ENCODE peak calls at places on chromosomes 7 and 10, in nine cellular contexts. B is fibroblast of lung; F is upper lobe of right lung; N is WTC11; H is left lung; I is neural crest cell; W is CD8-positive, alpha-beta T cell; S is suprapubic skin; Q is cardiac muscle cell. T is an unnamed sample.

GRCh38 chr10:61933857-61934559 is 32.5 kb downstream of the ARID5B start:
- DNase-seq in N (no peak), Q (no peak), F (no peak), S (no peak), W (no peak), H (no peak), B (no peak), I (no peak), T (no peak)

GRCh38 chr7:4753610-4754432 is 21.6 kb upstream of the AP5Z1 start:
- DNase-seq in N (peak), Q (peak), B (peak), W (peak), H (peak), S (no peak), I (peak), F (peak), T (peak)

GRCh38 chr10:122019414-122019975 is 30.5 kb downstream of the TACC2 start:
- DNase-seq in F (peak), N (peak), I (no peak), H (peak), B (no peak), Q (no peak), W (no peak), S (peak), T (peak)

GRCh38 chr10:100485841-100486495 is 23.2 kb downstream of the WNT8B start:
- DNase-seq in H (no peak), W (no peak), B (no peak), I (peak), Q (no peak), N (peak), S (no peak), F (no peak), T (no peak)

GRCh38 chr10:43313901-43314300 is 47.0 kb upstream of the RASGEF1A start:
- DNase-seq in N (no peak), Q (no peak), I (no peak), H (no peak), B (no peak), W (no peak), F (peak), S (no peak), T (no peak)

GRCh38 chr10:68330852-68331454 is 911 bp upstream of the HNRNPH3 start:
- DNase-seq in N (no peak), H (peak), F (no peak), I (no peak), B (peak), W (no peak), S (no peak), Q (peak), T (peak)

GRCh38 chr10:86048571-86048970 is 318.0 kb downstream of the GRID1 start:
- DNase-seq in I (no peak), H (no peak), Q (no peak), W (no peak), B (no peak), N (no peak), F (no peak), S (peak), T (no peak)

GRCh38 chr7:50359995-50360925 is 55.7 kb downstream of the IKZF1 start:
- DNase-seq in S (no peak), H (no peak), W (peak), F (no peak), Q (peak), I (no peak), N (no peak), B (no peak), T (no peak)

GRCh38 chr7:1555813-1556540 is at the start of gene TMEM184A:
- DNase-seq in N (peak), H (peak), W (peak), B (no peak), S (no peak), I (no peak), Q (no peak), F (peak), T (peak)

GRCh38 chr10:21517134-21517982 is 8.1 kb downstream of the SKIDA1 start:
- DNase-seq in B (peak), Q (peak), I (no peak), W (no peak), F (peak), H (no peak), N (peak), S (no peak), T (peak)

GRCh38 chr7:75814407-75814947 is 871 bp upstream of the CCL24 start:
- DNase-seq in Q (no peak), B (peak), N (no peak), W (no peak), I (no peak), S (no peak), H (no peak), F (no peak), T (no peak)

GRCh38 chr7:16484453-16485158 is 19.1 kb upstream of the SOSTDC1 start:
- DNase-seq in I (no peak), S (no peak), F (no peak), B (peak), N (no peak), Q (peak), H (no peak), W (no peak), T (peak)

GRCh38 chr7:157337316-157338149 is 729 bp downstream of the DNAJB6 start:
- DNase-seq in F (peak), N (peak), B (peak), I (peak), Q (peak), H (peak), W (peak), S (peak), T (peak)

GRCh38 chr10:133098426-133099124 is 10.9 kb downstream of the ADGRA1 start:
- DNase-seq in Q (no peak), N (peak), B (no peak), S (no peak), F (no peak), H (no peak), W (no peak), I (no peak), T (no peak)
- TF ChIP-seq CTCF in Q (no peak), N (peak), B (no peak), S (no peak), F (no peak), H (no peak), W (no peak), I (no peak), T (no peak)

GRCh38 chr7:38294926-38295325 is 21.5 kb upstream of the TARP start:
- DNase-seq in W (no peak), Q (no peak), H (no peak), I (no peak), N (no peak), S (no peak), B (no peak), F (no peak), T (no peak)

GRCh38 chr7:38292442-38292841 is 19.0 kb upstream of the TARP start:
- DNase-seq in H (no peak), S (no peak), F (no peak), N (no peak), Q (no peak), I (no peak), W (no peak), B (no peak), T (no peak)

GRCh38 chr7:38291650-38292049 is 18.2 kb upstream of the TARP start:
- DNase-seq in F (no peak), H (no peak), B (no peak), I (no peak), S (no peak), N (no peak), Q (no peak), W (no peak), T (no peak)

GRCh38 chr7:38296059-38296857 is 22.8 kb upstream of the TARP start:
- DNase-seq in I (no peak), N (no peak), W (no peak), Q (no peak), H (no peak), S (no peak), F (no peak), B (no peak), T (no peak)

GRCh38 chr7:38291117-38291647 is 17.7 kb upstream of the TARP start:
- DNase-seq in S (no peak), N (peak), B (no peak), F (no peak), I (no peak), W (no peak), Q (no peak), H (no peak), T (no peak)
- TF ChIP-seq CTCF in S (no peak), N (peak), B (no peak), F (no peak), I (no peak), W (no peak), Q (no peak), H (no peak), T (no peak)

DNA sequence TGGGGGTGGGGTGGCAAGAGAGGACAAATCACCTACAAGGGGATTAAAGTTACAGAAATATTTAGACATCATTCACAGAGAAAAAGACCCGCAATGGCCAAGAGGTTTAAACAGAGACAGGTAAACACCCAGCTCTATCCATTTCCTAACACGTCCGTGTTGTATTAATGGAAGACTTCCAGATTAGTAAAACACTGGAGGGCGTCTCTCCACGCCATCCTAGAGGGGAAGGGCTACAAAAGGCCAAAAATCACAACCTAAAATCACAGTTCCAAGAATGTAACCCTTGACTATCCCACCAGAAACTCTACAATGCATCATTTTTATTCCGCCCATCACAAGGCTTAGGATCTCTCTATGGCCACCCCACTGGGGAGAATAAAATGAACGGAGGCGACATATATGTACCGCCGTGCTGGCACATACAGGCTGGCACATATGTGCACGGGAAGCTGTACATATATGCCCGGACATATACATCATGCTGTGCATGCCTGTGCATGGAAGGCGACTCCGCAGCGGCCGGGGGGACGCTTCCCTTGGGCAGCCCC is 758 bp downstream of the PCLO start:
- DNase-seq in S (no peak), Q (no peak), W (no peak), I (no peak), H (no peak), B (no peak), F (no peak), N (no peak), T (no peak)
- TF ChIP-seq CTCF in S (no peak), Q (no peak), W (no peak), I (no peak), H (no peak), B (no peak), F (no peak), N (no peak), T (no peak)

GRCh38 chr7:52592698-52593097 is 442.7 kb upstream of the POM121L12 start:
- DNase-seq in I (no peak), H (no peak), S (no peak), F (no peak), B (no peak), W (no peak), Q (no peak), N (no peak), T (no peak)
- TF ChIP-seq CTCF in I (no peak), H (no peak), S (no peak), F (no peak), B (no peak), W (no peak), Q (no peak), N (no peak), T (no peak)

GRCh38 chr7:151312356-151312755 is 29.3 kb upstream of the NUB1 start:
- DNase-seq in H (no peak), I (no peak), W (no peak), Q (no peak), N (no peak), S (no peak), B (no peak), F (no peak), T (no peak)

GRCh38 chr7:151312831-151313809 is 28.5 kb upstream of the NUB1 start:
- DNase-seq in S (no peak), W (no peak), Q (no peak), I (no peak), H (no peak), B (no peak), F (no peak), N (no peak), T (no peak)

GRCh38 chr7:151309306-151309705 is 32.3 kb upstream of the NUB1 start:
- DNase-seq in H (no peak), Q (peak), I (no peak), N (no peak), S (no peak), B (peak), F (no peak), W (no peak), T (no peak)

GRCh38 chr7:151310578-151310977 is 31.0 kb upstream of the NUB1 start:
- DNase-seq in W (no peak), Q (peak), I (no peak), N (no peak), F (no peak), H (no peak), S (no peak), B (no peak), T (peak)

GRCh38 chr7:151311294-151311864 is 30.2 kb upstream of the NUB1 start:
- DNase-seq in I (no peak), H (no peak), B (no peak), Q (no peak), N (peak), F (no peak), S (no peak), W (no peak), T (peak)
- TF ChIP-seq CTCF in I (peak), H (no peak), B (no peak), Q (no peak), N (peak), F (no peak), S (no peak), W (no peak), T (no peak)

GRCh38 chr7:30301751-30302150 is 17.4 kb downstream of the ZNRF2 start:
- DNase-seq in H (no peak), F (no peak), W (no peak), I (no peak), N (peak), B (no peak), Q (no peak), S (no peak), T (no peak)

GRCh38 chr7:30304177-30304884 is 19.9 kb downstream of the ZNRF2 start:
- DNase-seq in F (no peak), N (no peak), B (no peak), I (no peak), S (no peak), H (no peak), Q (no peak), W (no peak), T (no peak)

GRCh38 chr7:30306977-30307376 is 22.6 kb downstream of the ZNRF2 start:
- DNase-seq in N (no peak), B (no peak), Q (no peak), W (no peak), S (no peak), H (no peak), I (no peak), F (no peak), T (no peak)

GRCh38 chr7:30303312-30304039 is 19.1 kb downstream of the ZNRF2 start:
- DNase-seq in F (no peak), S (no peak), N (no peak), I (no peak), B (no peak), Q (no peak), W (no peak), H (no peak), T (no peak)

DNA sequence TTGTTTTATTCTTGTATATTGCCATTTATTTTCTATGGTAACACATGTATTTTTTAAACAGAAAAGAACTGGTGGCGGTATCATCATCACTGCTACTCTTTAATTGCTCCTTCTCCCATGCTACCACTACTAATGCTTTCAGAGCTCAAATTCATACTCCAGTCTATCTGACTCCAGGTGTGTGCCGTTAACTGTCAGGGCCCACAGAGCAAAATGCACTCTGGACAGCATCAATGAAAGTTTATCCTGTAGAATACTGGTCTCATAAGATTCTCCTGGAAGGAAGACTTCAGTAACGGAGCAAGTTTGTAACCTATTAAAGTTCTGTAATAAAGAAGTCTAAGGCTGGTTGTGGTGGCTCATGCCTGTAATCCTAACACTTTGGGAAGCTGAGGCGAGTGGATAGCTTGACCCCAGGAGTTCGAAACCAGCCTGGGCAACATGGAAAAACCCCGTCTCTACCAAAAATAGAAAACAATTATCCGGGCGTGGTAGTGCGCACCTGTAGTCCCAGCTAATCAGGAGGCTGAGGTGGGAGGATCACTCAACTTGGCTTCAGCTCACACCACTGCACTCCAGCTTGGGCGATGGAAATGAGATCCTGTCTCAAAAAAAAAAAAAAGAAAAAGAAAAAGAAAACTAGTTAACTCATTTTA is 18.4 kb downstream of the ZNRF2 start:
- DNase-seq in Q (no peak), H (no peak), I (no peak), B (no peak), W (no peak), S (no peak), N (no peak), F (no peak), T (no peak)
- TF ChIP-seq CTCF in Q (no peak), H (no peak), I (no peak), B (no peak), W (no peak), S (no peak), N (no peak), F (no peak), T (no peak)